ENCODE peak calls at places on chromosomes 16 and 17, in seven cellular contexts. C is naive thymus-derived CD4-positive, alpha-beta T cell; M is AG04450; U is adipocyte; D is psoas muscle; K is breast epithelium; Q is cardiac muscle cell. L is an unnamed sample. For H3K9me3, the result is how much of the 10 kb centered on the place peaks cover.

GRCh38 chr16:89317101-89317671 is 99.7 kb downstream of the ZNF778 start:
- DNase-seq in M (no peak), K (no peak), D (no peak), Q (no peak), C (no peak), U (no peak), L (no peak)

GRCh38 chr17:46722662-46723285 is 95.7 kb downstream of the WNT3 start:
- DNase-seq in Q (no peak), D (no peak), K (no peak), U (no peak), M (no peak), C (no peak), L (no peak)

GRCh38 chr17:36002631-36003030 is 1.3 kb upstream of the CCL15 start:
- DNase-seq in U (no peak), Q (no peak), D (no peak), K (no peak), M (no peak), C (no peak), L (no peak)

GRCh38 chr16:57592591-57593003 is 35.8 kb upstream of the ADGRG1 start:
- DNase-seq in K (no peak), M (no peak), D (no peak), Q (no peak), C (peak), U (no peak), L (peak)

GRCh38 chr16:11708421-11708820 is 34.2 kb downstream of the TXNDC11 start:
- DNase-seq in M (no peak), Q (peak), C (no peak), K (no peak), U (no peak), D (no peak), L (no peak)

GRCh38 chr17:2302740-2303277 is 776 bp downstream of the SMG6 start:
- DNase-seq in D (no peak), M (no peak), K (no peak), C (peak), U (no peak), Q (no peak), L (no peak)

GRCh38 chr17:31054761-31055160 is 40.0 kb upstream of the NF1 start:
- DNase-seq in Q (no peak), D (no peak), M (no peak), U (no peak), K (no peak), C (no peak), L (no peak)

GRCh38 chr17:41619162-41619933 is 5.0 kb downstream of the KRT17 start:
- DNase-seq in M (no peak), Q (no peak), U (no peak), C (no peak), D (no peak), K (peak), L (no peak)

GRCh38 chr17:77750427-77751043 is 208.0 kb upstream of the TNRC6C start:
- DNase-seq in C (no peak), U (no peak), K (no peak), D (no peak), M (no peak), Q (no peak), L (no peak)

GRCh38 chr16:57301126-57301817 is 16.8 kb upstream of the PLLP start:
- DNase-seq in U (no peak), C (no peak), M (no peak), D (peak), K (no peak), Q (no peak), L (no peak)

GRCh38 chr17:4501295-4501949 is 2.7 kb downstream of the SPNS2 start:
- DNase-seq in U (no peak), M (no peak), K (no peak), D (no peak), C (no peak), Q (no peak), L (no peak)

GRCh38 chr16:75392911-75393310 is 40.4 kb downstream of the CFDP1 start:
- DNase-seq in C (no peak), K (no peak), D (no peak), Q (no peak), M (no peak), U (no peak), L (no peak)

GRCh38 chr16:85209526-85210121 is 97.4 kb upstream of the CIBAR2 start:
- DNase-seq in D (peak), C (no peak), K (no peak), U (no peak), Q (no peak), M (no peak), L (no peak)

GRCh38 chr17:17570207-17570797 is 21.2 kb downstream of the PEMT start:
- DNase-seq in U (no peak), C (no peak), D (peak), M (no peak), Q (peak), K (no peak), L (no peak)

GRCh38 chr17:6474906-6475305 is 30.7 kb downstream of the PIMREG start:
- DNase-seq in D (no peak), C (no peak), K (no peak), M (no peak), U (no peak), Q (no peak), L (no peak)

GRCh38 chr17:56739376-56739775 is 94.3 kb downstream of the C17orf67 start:
- DNase-seq in M (no peak), U (no peak), K (no peak), D (no peak), Q (peak), C (no peak), L (no peak)

GRCh38 chr17:77327181-77327565 is 186.4 kb downstream of the SEC14L1 start:
- DNase-seq in U (no peak), C (no peak), Q (no peak), K (peak), M (no peak), D (no peak), L (no peak)

GRCh38 chr17:76951375-76951905 is 83.2 kb downstream of the MGAT5B start:
- DNase-seq in C (no peak), U (no peak), Q (no peak), K (no peak), D (no peak), M (no peak), L (no peak)

GRCh38 chr17:6100146-6100545 is 30.0 kb downstream of the WSCD1 start:
- DNase-seq in Q (no peak), K (no peak), D (no peak), C (no peak), M (no peak), U (no peak), L (no peak)

GRCh38 chr17:76740329-76741118 is 2.6 kb downstream of the MFSD11 start:
- DNase-seq in D (no peak), Q (peak), K (no peak), C (no peak), U (peak), M (no peak), L (no peak)

GRCh38 chr16:30417447-30418349 is 10.3 kb downstream of the ZNF771 start:
- DNase-seq in M (peak), D (peak), Q (peak), U (peak), K (peak), C (peak), L (peak)

GRCh38 chr16:1538804-1539520 is 5.5 kb downstream of the TMEM204 start:
- DNase-seq in Q (no peak), D (peak), M (no peak), C (peak), K (no peak), U (no peak), L (no peak)

GRCh38 chr17:74749262-74750038 is 1.0 kb downstream of the NHERF1 start:
- DNase-seq in Q (no peak), K (no peak), D (peak), C (no peak), M (no peak), U (peak), L (peak)

GRCh38 chr16:3469736-3470135 is 25.6 kb downstream of the C16orf90 start:
- DNase-seq in K (no peak), D (peak), U (no peak), Q (no peak), M (no peak), C (no peak), L (no peak)
- H3K9me3 ChIP-seq in K (under half), D (under half), U (under half), Q (under half), M (under half), C (under half), L (under half)

DNA sequence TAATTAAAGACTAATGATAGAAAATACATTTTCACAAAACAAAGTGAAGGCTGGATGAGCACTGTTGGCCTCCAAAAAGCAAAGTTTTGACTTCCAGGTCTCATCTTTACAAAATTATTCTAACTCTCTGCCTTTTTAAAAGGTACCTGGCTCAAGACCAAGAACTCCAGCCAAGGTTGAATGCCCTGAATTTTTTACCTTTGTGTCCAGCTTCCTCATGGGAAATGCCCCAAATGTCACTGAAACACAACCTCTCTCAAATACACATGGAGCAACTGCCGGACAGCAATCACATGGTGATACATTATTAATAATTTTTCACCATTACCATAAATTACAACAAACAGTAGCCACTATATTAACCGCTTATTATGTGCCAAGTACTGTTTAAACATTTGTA is 32.2 kb downstream of the ADAMTS18 start:
- DNase-seq in Q (no peak), M (no peak), C (no peak), U (no peak), K (no peak), D (no peak), L (no peak)
- H3K9me3 ChIP-seq in Q (under half), M (under half), C (under half), U (under half), K (under half), D (under half), L (under half)

DNA sequence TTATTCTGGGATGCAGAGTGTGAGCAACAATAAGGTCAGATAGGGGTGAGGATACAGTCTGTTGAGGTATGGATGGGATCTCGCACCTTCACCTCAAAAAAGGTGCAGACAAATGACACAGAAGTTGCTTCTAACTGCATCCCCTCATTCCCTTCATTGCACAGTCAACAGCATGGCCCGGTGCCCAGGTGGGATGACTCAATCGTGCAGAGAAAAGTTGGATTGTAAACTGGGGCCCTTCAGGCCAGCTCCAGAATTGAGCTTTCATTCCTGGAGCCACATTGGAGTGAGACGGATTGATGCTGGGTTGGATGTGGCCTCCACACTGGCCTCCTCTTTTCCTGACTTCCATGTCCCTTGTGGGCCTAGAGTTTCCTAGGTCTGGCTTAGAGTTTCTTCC is 977.4 kb downstream of the KCNJ18 start:
- DNase-seq in U (no peak), K (no peak), D (no peak), M (no peak), Q (no peak), C (no peak), L (no peak)
- H3K9me3 ChIP-seq in U (under half), K (under half), D (under half), M (under half), Q (under half), C (under half), L (under half)

GRCh38 chr17:61699032-61699431 is 108.0 kb upstream of the NACA2 start:
- DNase-seq in U (no peak), K (no peak), Q (no peak), D (no peak), M (no peak), C (no peak), L (no peak)

GRCh38 chr17:61701978-61702377 is 111.0 kb upstream of the NACA2 start:
- DNase-seq in Q (no peak), C (no peak), D (no peak), U (no peak), K (no peak), M (no peak), L (no peak)

GRCh38 chr17:61699694-61700093 is 108.7 kb upstream of the NACA2 start:
- DNase-seq in C (no peak), M (no peak), Q (no peak), D (no peak), U (no peak), K (no peak), L (no peak)

GRCh38 chr17:61701334-61701733 is 110.3 kb upstream of the NACA2 start:
- DNase-seq in Q (no peak), D (no peak), C (no peak), K (no peak), M (no peak), U (no peak), L (no peak)

GRCh38 chr17:61700252-61700651 is 109.2 kb upstream of the NACA2 start:
- DNase-seq in U (no peak), M (no peak), C (no peak), Q (no peak), D (no peak), K (no peak), L (no peak)
- H3K9me3 ChIP-seq in U (under half), M (under half), C (under half), Q (under half), D (under half), K (under half), L (under half)

GRCh38 chr16:3220839-3221238 is 14.1 kb downstream of the ZNF200 start:
- DNase-seq in C (no peak), K (no peak), U (no peak), D (no peak), Q (no peak), M (no peak), L (no peak)
- H3K9me3 ChIP-seq in C (under half), K (half or more), U (half or more), D (half or more), Q (under half), M (under half), L (under half)

GRCh38 chr16:15981382-15981781 is 32.0 kb downstream of the ABCC1 start:
- DNase-seq in K (no peak), M (no peak), U (no peak), Q (no peak), C (no peak), D (peak), L (no peak)
- H3K9me3 ChIP-seq in K (under half), M (under half), U (under half), Q (under half), C (under half), D (under half), L (under half)